ENCODE peak calls at places on chromosome 10, in nine cellular contexts. One of them, this sample, is unnamed. For H3K27me3, the result is how much of the 10 kb centered on the place peaks cover.

GRCh38 chr10:72009430-72010081 is 45.4 kb downstream of the CHST3 start:
- DNase-seq in suprapubic skin: peak
- DNase-seq in stomach: peak
- DNase-seq in H1: no peak
- DNase-seq in ovary: peak
- DNase-seq in HepG2: no peak
- DNase-seq in tibial nerve: peak
- DNase-seq in sigmoid colon: peak
- DNase-seq in esophagus muscularis mucosa: peak
- DNase-seq in this sample: peak

GRCh38 chr10:88126699-88127098 is 263.3 kb downstream of the PTEN start:
- DNase-seq in suprapubic skin: no peak
- DNase-seq in stomach: no peak
- DNase-seq in HepG2: no peak
- DNase-seq in ovary: no peak
- DNase-seq in H1: no peak
- DNase-seq in esophagus muscularis mucosa: no peak
- DNase-seq in tibial nerve: no peak
- DNase-seq in sigmoid colon: no peak
- DNase-seq in this sample: no peak

GRCh38 chr10:3941676-3942075 is 156.7 kb upstream of the KLF6 start:
- DNase-seq in HepG2: no peak
- DNase-seq in esophagus muscularis mucosa: no peak
- DNase-seq in H1: no peak
- DNase-seq in stomach: no peak
- DNase-seq in suprapubic skin: no peak
- DNase-seq in sigmoid colon: no peak
- DNase-seq in tibial nerve: no peak
- DNase-seq in ovary: no peak
- DNase-seq in this sample: no peak

GRCh38 chr10:59965899-59966650 is 59.7 kb upstream of the CCDC6 start:
- DNase-seq in H1: no peak
- DNase-seq in sigmoid colon: no peak
- DNase-seq in HepG2: no peak
- DNase-seq in esophagus muscularis mucosa: no peak
- DNase-seq in suprapubic skin: no peak
- DNase-seq in tibial nerve: no peak
- DNase-seq in stomach: no peak
- DNase-seq in ovary: no peak
- DNase-seq in this sample: no peak

GRCh38 chr10:68900427-68901105 is 549 bp upstream of the DDX50 start:
- DNase-seq in HepG2: no peak
- DNase-seq in H1: no peak
- DNase-seq in esophagus muscularis mucosa: no peak
- DNase-seq in tibial nerve: peak
- DNase-seq in stomach: no peak
- DNase-seq in suprapubic skin: peak
- DNase-seq in sigmoid colon: no peak
- DNase-seq in ovary: no peak
- DNase-seq in this sample: no peak

GRCh38 chr10:72097448-72098300 is 9.3 kb upstream of the SPOCK2 start:
- DNase-seq in tibial nerve: no peak
- DNase-seq in esophagus muscularis mucosa: peak
- DNase-seq in ovary: no peak
- DNase-seq in stomach: peak
- DNase-seq in HepG2: peak
- DNase-seq in H1: no peak
- DNase-seq in suprapubic skin: no peak
- DNase-seq in sigmoid colon: no peak
- DNase-seq in this sample: no peak

GRCh38 chr10:73793456-73793855 is 8.1 kb downstream of the ZSWIM8 start:
- DNase-seq in ovary: no peak
- DNase-seq in esophagus muscularis mucosa: no peak
- DNase-seq in tibial nerve: no peak
- DNase-seq in sigmoid colon: no peak
- DNase-seq in HepG2: no peak
- DNase-seq in stomach: no peak
- DNase-seq in H1: no peak
- DNase-seq in suprapubic skin: no peak
- DNase-seq in this sample: no peak

GRCh38 chr10:103598654-103599115 is 105.2 kb downstream of the NEURL1 start:
- DNase-seq in H1: peak
- DNase-seq in suprapubic skin: no peak
- DNase-seq in ovary: peak
- DNase-seq in esophagus muscularis mucosa: no peak
- DNase-seq in tibial nerve: no peak
- DNase-seq in HepG2: peak
- DNase-seq in sigmoid colon: no peak
- DNase-seq in stomach: peak
- DNase-seq in this sample: peak

GRCh38 chr10:70158113-70158512 is 11.6 kb upstream of the TYSND1 start:
- DNase-seq in stomach: no peak
- DNase-seq in esophagus muscularis mucosa: no peak
- DNase-seq in H1: no peak
- DNase-seq in tibial nerve: no peak
- DNase-seq in suprapubic skin: no peak
- DNase-seq in ovary: no peak
- DNase-seq in sigmoid colon: no peak
- DNase-seq in HepG2: no peak
- DNase-seq in this sample: no peak

GRCh38 chr10:108363566-108363965 is 1199.1 kb upstream of the SORCS1 start:
- DNase-seq in sigmoid colon: no peak
- DNase-seq in stomach: no peak
- DNase-seq in suprapubic skin: no peak
- DNase-seq in ovary: no peak
- DNase-seq in esophagus muscularis mucosa: no peak
- DNase-seq in HepG2: no peak
- DNase-seq in H1: no peak
- DNase-seq in tibial nerve: no peak
- DNase-seq in this sample: no peak

GRCh38 chr10:11110499-11110898 is 92.8 kb downstream of the CELF2 start:
- DNase-seq in tibial nerve: no peak
- DNase-seq in suprapubic skin: no peak
- DNase-seq in ovary: no peak
- DNase-seq in sigmoid colon: peak
- DNase-seq in stomach: no peak
- DNase-seq in H1: no peak
- DNase-seq in esophagus muscularis mucosa: no peak
- DNase-seq in HepG2: no peak
- DNase-seq in this sample: no peak

GRCh38 chr10:132709471-132709951 is 76.4 kb downstream of the NKX6-2 start:
- DNase-seq in sigmoid colon: peak
- DNase-seq in suprapubic skin: peak
- DNase-seq in HepG2: no peak
- DNase-seq in ovary: no peak
- DNase-seq in H1: no peak
- DNase-seq in esophagus muscularis mucosa: no peak
- DNase-seq in stomach: no peak
- DNase-seq in tibial nerve: no peak
- DNase-seq in this sample: no peak

GRCh38 chr10:24209946-24210491 is 1.1 kb downstream of the KIAA1217 start:
- DNase-seq in tibial nerve: no peak
- DNase-seq in stomach: no peak
- DNase-seq in suprapubic skin: no peak
- DNase-seq in ovary: peak
- DNase-seq in HepG2: peak
- DNase-seq in esophagus muscularis mucosa: no peak
- DNase-seq in sigmoid colon: no peak
- DNase-seq in H1: no peak
- DNase-seq in this sample: no peak

GRCh38 chr10:32073128-32073527 is 16.9 kb upstream of the KIF5B start:
- DNase-seq in H1: no peak
- DNase-seq in tibial nerve: no peak
- DNase-seq in ovary: no peak
- DNase-seq in suprapubic skin: no peak
- DNase-seq in esophagus muscularis mucosa: no peak
- DNase-seq in sigmoid colon: no peak
- DNase-seq in HepG2: no peak
- DNase-seq in stomach: no peak
- DNase-seq in this sample: no peak

GRCh38 chr10:5292196-5292735 is 72.5 kb upstream of the UCN3 start:
- DNase-seq in tibial nerve: no peak
- DNase-seq in sigmoid colon: no peak
- DNase-seq in ovary: no peak
- DNase-seq in HepG2: no peak
- DNase-seq in suprapubic skin: no peak
- DNase-seq in esophagus muscularis mucosa: peak
- DNase-seq in stomach: no peak
- DNase-seq in H1: no peak
- DNase-seq in this sample: no peak

GRCh38 chr10:60441515-60441914 is 51.8 kb upstream of the ANK3 start:
- DNase-seq in HepG2: peak
- DNase-seq in stomach: no peak
- DNase-seq in suprapubic skin: no peak
- DNase-seq in sigmoid colon: no peak
- DNase-seq in ovary: no peak
- DNase-seq in H1: no peak
- DNase-seq in tibial nerve: no peak
- DNase-seq in esophagus muscularis mucosa: no peak
- DNase-seq in this sample: no peak

GRCh38 chr10:72315054-72315453 is 39.7 kb downstream of the DNAJB12 start:
- DNase-seq in HepG2: no peak
- DNase-seq in H1: no peak
- DNase-seq in esophagus muscularis mucosa: no peak
- DNase-seq in sigmoid colon: no peak
- DNase-seq in ovary: no peak
- DNase-seq in suprapubic skin: no peak
- DNase-seq in tibial nerve: no peak
- DNase-seq in stomach: no peak
- DNase-seq in this sample: no peak

GRCh38 chr10:4720463-4720862 is 105.5 kb upstream of the AKR1E2 start:
- DNase-seq in tibial nerve: no peak
- DNase-seq in sigmoid colon: no peak
- DNase-seq in HepG2: no peak
- DNase-seq in esophagus muscularis mucosa: no peak
- DNase-seq in stomach: no peak
- DNase-seq in H1: no peak
- DNase-seq in ovary: no peak
- DNase-seq in suprapubic skin: no peak
- DNase-seq in this sample: no peak

GRCh38 chr10:62356447-62356846 is 17.7 kb upstream of the ZNF365 start:
- DNase-seq in HepG2: no peak
- DNase-seq in stomach: no peak
- DNase-seq in suprapubic skin: no peak
- DNase-seq in ovary: no peak
- DNase-seq in esophagus muscularis mucosa: no peak
- DNase-seq in sigmoid colon: no peak
- DNase-seq in H1: no peak
- DNase-seq in tibial nerve: no peak
- DNase-seq in this sample: no peak
- TF ChIP-seq EP300 in HepG2: no peak
- TF ChIP-seq EP300 in stomach: no peak
- TF ChIP-seq EP300 in suprapubic skin: no peak
- TF ChIP-seq EP300 in ovary: no peak
- TF ChIP-seq EP300 in esophagus muscularis mucosa: no peak
- TF ChIP-seq EP300 in sigmoid colon: no peak
- TF ChIP-seq EP300 in H1: no peak
- TF ChIP-seq EP300 in tibial nerve: no peak
- TF ChIP-seq EP300 in this sample: no peak

DNA sequence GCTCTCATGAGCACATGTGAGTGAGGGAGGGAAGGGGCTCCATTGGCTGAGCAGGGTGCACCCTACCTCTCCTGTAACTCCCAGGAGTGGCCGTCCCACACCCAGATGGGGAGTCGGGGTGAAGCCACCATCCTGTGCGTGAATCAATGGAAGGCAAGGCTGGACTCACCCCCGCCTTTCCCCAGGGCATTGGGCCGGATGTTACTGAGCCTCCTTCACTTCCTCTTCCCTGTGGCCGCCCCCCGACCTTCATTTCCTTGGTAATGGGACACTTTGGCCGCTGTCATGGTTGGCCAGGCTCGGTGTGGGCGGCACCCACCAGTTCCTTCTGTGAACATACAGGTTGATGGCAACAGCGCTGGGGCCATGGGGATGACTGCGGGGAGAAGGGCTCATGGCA is 209.0 kb downstream of the MGMT start:
- DNase-seq in HepG2: no peak
- DNase-seq in esophagus muscularis mucosa: peak
- DNase-seq in sigmoid colon: no peak
- DNase-seq in ovary: no peak
- DNase-seq in tibial nerve: no peak
- DNase-seq in H1: no peak
- DNase-seq in suprapubic skin: no peak
- DNase-seq in stomach: no peak
- DNase-seq in this sample: no peak
- H3K27me3 ChIP-seq in HepG2: under half
- H3K27me3 ChIP-seq in esophagus muscularis mucosa: under half
- H3K27me3 ChIP-seq in sigmoid colon: under half
- H3K27me3 ChIP-seq in ovary: under half
- H3K27me3 ChIP-seq in tibial nerve: under half
- H3K27me3 ChIP-seq in H1: under half
- H3K27me3 ChIP-seq in suprapubic skin: under half
- H3K27me3 ChIP-seq in stomach: under half
- H3K27me3 ChIP-seq in this sample: under half

GRCh38 chr10:56359837-56360236 is 1.2 kb downstream of the ZWINT start:
- DNase-seq in sigmoid colon: no peak
- DNase-seq in ovary: no peak
- DNase-seq in tibial nerve: no peak
- DNase-seq in stomach: no peak
- DNase-seq in suprapubic skin: no peak
- DNase-seq in esophagus muscularis mucosa: no peak
- DNase-seq in H1: no peak
- DNase-seq in HepG2: no peak
- DNase-seq in this sample: no peak
- H3K4me3 ChIP-seq in sigmoid colon: no peak
- H3K4me3 ChIP-seq in ovary: no peak
- H3K4me3 ChIP-seq in tibial nerve: no peak
- H3K4me3 ChIP-seq in stomach: peak
- H3K4me3 ChIP-seq in suprapubic skin: no peak
- H3K4me3 ChIP-seq in esophagus muscularis mucosa: no peak
- H3K4me3 ChIP-seq in H1: peak
- H3K4me3 ChIP-seq in HepG2: peak
- H3K4me3 ChIP-seq in this sample: no peak

DNA sequence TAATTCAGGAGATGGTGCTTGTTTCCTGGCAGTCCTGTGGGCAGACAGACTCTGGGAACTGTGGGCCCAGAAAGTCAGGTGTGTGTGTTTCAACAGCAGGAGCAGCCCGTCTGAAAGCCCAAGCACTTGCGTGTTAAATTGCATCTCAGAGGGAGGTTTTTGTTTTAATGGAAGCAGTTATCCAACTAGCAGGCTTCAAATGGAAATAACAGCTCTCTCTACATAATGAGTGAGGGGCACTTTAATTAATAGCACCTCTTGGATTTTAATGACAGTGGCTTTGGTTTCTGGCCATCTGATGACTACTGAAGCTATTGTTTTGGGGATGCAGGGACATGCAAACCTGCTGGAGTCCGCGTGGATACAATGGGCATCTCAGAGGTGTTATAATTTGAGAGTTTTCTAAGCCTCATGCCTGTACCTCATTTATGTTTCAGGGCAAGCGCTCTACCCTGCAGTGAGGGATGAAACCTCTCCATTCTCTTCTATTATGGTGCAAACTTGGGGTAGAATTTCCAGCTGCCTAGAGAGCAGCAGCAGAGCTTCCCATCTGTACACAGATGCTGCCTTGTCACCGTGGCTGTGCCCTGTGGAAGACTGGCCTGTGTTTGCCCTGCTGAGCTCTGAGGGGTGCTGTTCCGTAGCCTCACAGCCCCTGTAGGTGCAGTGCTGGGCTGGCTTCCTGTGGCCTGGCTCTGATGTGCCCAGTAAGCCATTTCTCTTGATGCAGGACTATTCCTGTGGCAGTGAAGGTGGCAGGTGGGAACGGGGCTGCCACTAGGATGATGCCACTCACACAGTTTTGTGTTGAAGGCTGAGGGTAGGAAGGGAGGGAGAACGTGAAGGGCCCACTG is 206.6 kb upstream of the GPR26 start:
- DNase-seq in esophagus muscularis mucosa: no peak
- DNase-seq in stomach: no peak
- DNase-seq in ovary: no peak
- DNase-seq in tibial nerve: no peak
- DNase-seq in HepG2: no peak
- DNase-seq in suprapubic skin: no peak
- DNase-seq in sigmoid colon: peak
- DNase-seq in H1: peak
- DNase-seq in this sample: no peak
- TF ChIP-seq EP300 in esophagus muscularis mucosa: no peak
- TF ChIP-seq EP300 in stomach: no peak
- TF ChIP-seq EP300 in ovary: no peak
- TF ChIP-seq EP300 in tibial nerve: no peak
- TF ChIP-seq EP300 in HepG2: no peak
- TF ChIP-seq EP300 in suprapubic skin: no peak
- TF ChIP-seq EP300 in sigmoid colon: no peak
- TF ChIP-seq EP300 in H1: peak
- TF ChIP-seq EP300 in this sample: no peak

This sample was measured in transverse colon.